ENCODE peak calls at places on chromosome 1, in five cellular contexts. D, T, O, C and J are unnamed samples.

GRCh38 chr1:203252678-203253077 is 23.2 kb upstream of the CHIT1 start:
- DNase-seq in D (no peak), C (no peak), T (no peak), O (no peak), J (no peak)

GRCh38 chr1:193189442-193190095 is 3.2 kb upstream of the B3GALT2 start:
- DNase-seq in O (no peak), C (no peak), D (no peak), T (no peak), J (no peak)

GRCh38 chr1:67642694-67643093 is 42.3 kb upstream of the GADD45A start:
- DNase-seq in C (peak; percentile 13), T (peak; percentile 43), D (no peak), O (no peak), J (no peak)

GRCh38 chr1:5960336-5960735 is 31.9 kb downstream of the NPHP4 start:
- DNase-seq in T (no peak), O (no peak), C (no peak), D (no peak), J (no peak)

GRCh38 chr1:199794105-199794863 is 233.2 kb upstream of the NR5A2 start:
- DNase-seq in D (no peak), T (no peak), C (no peak), O (no peak), J (no peak)

GRCh38 chr1:245853291-245853690 is 653.8 kb downstream of the SMYD3 start:
- DNase-seq in T (no peak), D (no peak), O (peak; percentile 29), C (no peak), J (no peak)

GRCh38 chr1:242212401-242212800 is 213.5 kb upstream of the MAP1LC3C start:
- DNase-seq in O (no peak), T (no peak), C (no peak), D (no peak), J (no peak)

GRCh38 chr1:59391216-59392179 is 94.6 kb downstream of the FGGY start:
- DNase-seq in C (no peak), T (no peak), O (no peak), D (no peak), J (no peak)

GRCh38 chr1:25933479-25934365 is 27.5 kb upstream of the STMN1 start:
- DNase-seq in C (no peak), O (no peak), D (no peak), T (no peak), J (no peak)

GRCh38 chr1:10470043-10470442 is 2.3 kb downstream of the DFFA start:
- DNase-seq in D (no peak), T (no peak), O (no peak), C (no peak), J (no peak)

GRCh38 chr1:27418326-27418761 is 25.9 kb downstream of the GPR3 start:
- DNase-seq in T (peak; percentile 61), C (peak; percentile 80), D (peak; percentile 62), O (no peak), J (peak; percentile 84)
- H3K4me1 ChIP-seq in T (peaks cover 25% of the 10 kb centered on the region), C (peaks cover 45% of the 10 kb centered on the region), D (peaks cover 64% of the 10 kb centered on the region), O (no peaks in the 10 kb centered on the region), J (no peaks in the 10 kb centered on the region)

GRCh38 chr1:12454406-12455391 is 163.3 kb downstream of the DHRS3 start:
- DNase-seq in T (peak; percentile 69), O (no peak), D (no peak), C (peak; percentile 85), J (peak; percentile 71)
- H3K4me3 ChIP-seq in T (no peak overlapping the region), O (no peak overlapping the region), D (no peak overlapping the region), C (no peak overlapping the region), J (no peak overlapping the region)

DNA sequence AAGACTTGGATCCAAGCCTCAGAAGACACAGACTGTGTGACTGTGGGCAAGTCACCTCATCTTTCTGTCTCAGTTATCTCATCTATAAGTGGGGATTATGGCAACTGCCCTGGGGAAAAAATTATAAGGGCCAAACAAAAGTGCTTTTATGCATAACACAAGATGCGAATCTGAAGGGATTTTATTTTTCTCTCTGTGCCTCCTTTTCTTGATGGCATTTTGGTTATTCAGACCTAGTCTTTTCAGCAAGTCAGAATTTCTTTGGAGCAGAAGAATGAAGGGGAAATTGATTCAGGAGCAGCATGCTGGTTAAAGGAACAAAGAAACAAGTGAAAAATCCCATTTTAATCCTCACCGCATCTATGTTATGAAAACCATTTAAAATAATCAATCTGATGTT is 86.9 kb downstream of the PBX1 start:
- DNase-seq in D (no peak), T (no peak), C (no peak), O (no peak), J (no peak)
- H3K4me1 ChIP-seq in D (peaks cover 36% of the 10 kb centered on the region), T (no peaks in the 10 kb centered on the region), C (peaks cover 95% of the 10 kb centered on the region), O (no peaks in the 10 kb centered on the region), J (peaks cover 9% of the 10 kb centered on the region)

DNA sequence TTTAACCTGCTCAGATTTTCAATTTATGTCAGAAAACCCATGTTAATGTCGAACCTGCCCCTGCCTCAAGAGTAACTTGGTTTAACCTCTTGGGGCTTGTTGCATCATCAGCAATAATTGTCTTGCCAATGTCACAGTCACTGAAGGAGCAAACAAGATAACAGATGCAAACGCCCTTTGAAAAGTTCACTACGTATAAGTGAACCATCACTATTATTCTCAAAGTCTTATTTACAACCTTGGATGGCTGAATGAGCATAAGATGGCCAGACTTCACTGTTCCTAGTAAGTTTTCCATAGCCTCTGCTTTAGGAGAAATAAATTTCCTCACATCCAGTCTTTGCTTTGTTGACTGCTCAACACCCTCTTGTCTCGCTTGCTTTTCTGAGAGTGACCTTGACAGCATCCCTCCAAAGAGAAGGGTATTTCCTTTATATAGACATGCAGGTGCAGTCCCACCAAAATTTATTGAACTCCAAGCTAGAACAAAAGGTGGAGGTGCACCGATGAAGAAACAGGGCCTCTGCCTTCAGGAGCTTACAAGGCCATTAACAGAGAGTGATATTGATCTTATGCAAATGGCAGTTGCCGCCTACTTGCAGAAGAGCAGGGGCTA is 749 bp upstream of the LRIG2 start:
- DNase-seq in T (no peak), O (no peak), C (no peak), D (no peak), J (no peak)
- H3K4me3 ChIP-seq in T (peak overlapping the region; percentile 90), O (peak overlapping the region; percentile 82), C (peak overlapping the region; percentile 69), D (peak overlapping the region; percentile 88), J (no peak overlapping the region)

GRCh38 chr1:94922756-94923465 is 4.0 kb downstream of the CNN3 start:
- DNase-seq in C (no peak), O (no peak), T (no peak), D (no peak), J (no peak)
- H3K4me1 ChIP-seq in C (peaks cover 20% of the 10 kb centered on the region), O (no peaks in the 10 kb centered on the region), T (peaks cover 26% of the 10 kb centered on the region), D (peaks cover 64% of the 10 kb centered on the region), J (peaks cover 16% of the 10 kb centered on the region)

DNA sequence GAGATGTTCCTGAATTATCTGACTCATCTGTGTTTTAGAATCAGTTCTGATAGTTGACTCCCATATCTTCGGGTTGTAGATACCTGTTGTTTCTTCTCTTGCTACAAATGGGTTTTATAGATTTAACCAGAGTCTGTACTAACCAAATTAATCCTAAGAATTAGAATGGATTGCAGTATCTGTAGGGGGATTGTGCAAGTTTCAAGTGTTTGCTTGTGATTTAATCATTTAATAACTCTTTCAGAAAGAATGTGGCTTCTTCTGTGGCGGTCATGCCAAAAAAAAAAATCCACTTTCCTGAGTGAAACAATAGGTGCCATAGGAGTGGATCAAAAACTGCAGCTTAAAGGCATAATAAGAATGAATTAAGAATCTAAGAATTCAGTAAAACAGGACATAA is 9.4 kb downstream of the IPO9 start:
- DNase-seq in C (no peak), D (no peak), T (no peak), O (no peak), J (no peak)
- H3K4me3 ChIP-seq in C (no peak overlapping the region), D (no peak overlapping the region), T (no peak overlapping the region), O (no peak overlapping the region), J (no peak overlapping the region)

GRCh38 chr1:17631410-17631809 is 91.9 kb downstream of the ARHGEF10L start:
- DNase-seq in C (no peak), T (no peak), O (no peak), D (no peak), J (peak; percentile 76)

GRCh38 chr1:17632106-17632505 is 92.6 kb downstream of the ARHGEF10L start:
- DNase-seq in C (no peak), T (no peak), D (no peak), O (no peak), J (no peak)

GRCh38 chr1:17633654-17634053 is 94.2 kb downstream of the ARHGEF10L start:
- DNase-seq in D (no peak), O (no peak), T (no peak), C (no peak), J (peak; percentile 82)

GRCh38 chr1:17630048-17630830 is 90.7 kb downstream of the ARHGEF10L start:
- DNase-seq in O (peak; percentile 79), D (peak; percentile 81), C (peak; percentile 83), T (peak; percentile 81), J (peak; percentile 84)

GRCh38 chr1:17632541-17633193 is 93.2 kb downstream of the ARHGEF10L start:
- DNase-seq in T (no peak), C (no peak), O (no peak), D (no peak), J (no peak)
- H3K4me1 ChIP-seq in T (no peaks in the 10 kb centered on the region), C (peaks cover 20% of the 10 kb centered on the region), O (no peaks in the 10 kb centered on the region), D (peaks cover 30% of the 10 kb centered on the region), J (no peaks in the 10 kb centered on the region)

DNA sequence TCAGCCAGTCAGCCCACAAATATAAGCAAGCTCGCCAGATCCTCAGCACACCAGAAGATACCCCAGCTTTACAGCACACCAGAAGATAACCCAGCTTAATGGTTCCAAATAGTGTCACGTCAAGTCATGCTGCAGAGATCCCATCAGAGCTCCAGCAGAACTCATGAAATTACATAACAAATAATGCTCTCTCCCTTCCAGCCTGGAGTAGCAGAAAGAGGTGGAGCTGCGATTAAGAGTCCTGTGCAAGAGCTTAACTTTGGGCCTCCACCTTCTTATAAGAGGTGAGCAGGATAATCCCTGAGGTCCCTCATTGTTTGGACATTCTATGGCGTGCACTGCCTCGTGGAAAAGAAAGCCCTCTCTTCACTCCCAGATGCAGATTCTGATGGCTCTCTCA is 59.3 kb downstream of the GLUL start:
- DNase-seq in D (no peak), T (no peak), O (no peak), C (no peak), J (no peak)
- H3K4me3 ChIP-seq in D (no peak overlapping the region), T (no peak overlapping the region), O (no peak overlapping the region), C (no peak overlapping the region), J (no peak overlapping the region)